ENCODE peak calls at places on chromosomes 13 and 19, in ten cellular contexts. L is A549, H is WTC11, M is GM12878, I is endothelial cell of umbilical vein, N is HCT116, Z is SK-N-SH, V is K562, E is H1, J is HepG2. S is an unnamed sample.

GRCh38 chr19:925912-926594 is at the start of gene ARID3A:
- DNase-seq in L (peak), H (no peak), M (no peak), I (no peak), N (no peak), Z (peak), V (no peak), E (no peak), J (no peak), S (peak)

GRCh38 chr19:7722231-7722651 is 9.7 kb downstream of the CLEC4G start:
- DNase-seq in L (no peak), H (no peak), M (peak), I (no peak), N (no peak), Z (no peak), V (no peak), E (no peak), J (no peak), S (no peak)

GRCh38 chr19:531753-532571 is at the start of gene CDC34:
- DNase-seq in L (no peak), H (no peak), M (no peak), I (peak), N (no peak), Z (peak), V (peak), E (no peak), J (no peak), S (peak)

GRCh38 chr19:35908977-35909683 is 1.0 kb upstream of the TYROBP start:
- DNase-seq in L (no peak), H (no peak), M (no peak), I (no peak), N (no peak), Z (no peak), V (no peak), E (no peak), J (no peak), S (peak)

GRCh38 chr13:49315036-49315565 is 67.4 kb downstream of the CDADC1 start:
- DNase-seq in L (no peak), H (no peak), M (no peak), I (no peak), N (no peak), Z (no peak), V (no peak), E (no peak), J (no peak), S (no peak)

GRCh38 chr13:33003458-33004019 is 12.7 kb upstream of the KL start:
- DNase-seq in L (no peak), H (no peak), M (no peak), I (no peak), N (no peak), Z (no peak), V (no peak), E (no peak), J (no peak), S (no peak)

GRCh38 chr13:31629085-31629785 is 110.1 kb upstream of the RXFP2 start:
- DNase-seq in L (no peak), H (no peak), M (no peak), I (peak), N (no peak), Z (no peak), V (no peak), E (no peak), J (no peak), S (peak)

GRCh38 chr13:30714629-30715028 is 20.7 kb upstream of the ALOX5AP start:
- DNase-seq in L (no peak), H (no peak), M (no peak), I (no peak), N (no peak), Z (no peak), V (no peak), E (no peak), J (no peak), S (no peak)

GRCh38 chr13:54949735-54950134 is 1921.1 kb downstream of the OLFM4 start:
- DNase-seq in L (no peak), H (no peak), M (no peak), I (no peak), N (no peak), Z (no peak), V (no peak), E (no peak), J (no peak), S (no peak)

GRCh38 chr13:19864018-19864338 is 529 bp upstream of the ZMYM5 start:
- DNase-seq in L (no peak), H (peak), M (no peak), I (peak), N (no peak), Z (peak), V (peak), E (no peak), J (no peak), S (peak)

GRCh38 chr19:11286312-11286974 is 9.5 kb upstream of the TSPAN16 start:
- DNase-seq in L (no peak), H (no peak), M (no peak), I (peak), N (no peak), Z (no peak), V (no peak), E (no peak), J (no peak), S (peak)

GRCh38 chr19:39816287-39817048 is 17.5 kb downstream of the DYRK1B start:
- DNase-seq in L (no peak), H (no peak), M (no peak), I (no peak), N (no peak), Z (no peak), V (no peak), E (no peak), J (no peak), S (no peak)

GRCh38 chr19:3899531-3900294 is 19.2 kb downstream of the ATCAY start:
- DNase-seq in L (no peak), H (no peak), M (no peak), I (no peak), N (no peak), Z (no peak), V (no peak), E (no peak), J (no peak), S (no peak)

GRCh38 chr19:58474291-58474996 is 1.7 kb upstream of the ZNF446 start:
- DNase-seq in L (no peak), H (no peak), M (no peak), I (no peak), N (no peak), Z (peak), V (no peak), E (no peak), J (no peak), S (no peak)

GRCh38 chr13:113044431-113045114 is 61.0 kb upstream of the F7 start:
- DNase-seq in L (no peak), H (no peak), M (no peak), I (no peak), N (no peak), Z (no peak), V (no peak), E (no peak), J (no peak), S (no peak)

GRCh38 chr13:80428344-80429096 is 87.6 kb upstream of the SPRY2 start:
- DNase-seq in L (no peak), H (no peak), M (no peak), I (no peak), N (no peak), Z (no peak), V (no peak), E (no peak), J (no peak), S (peak)

GRCh38 chr19:34474233-34474989 is 7.1 kb upstream of the WTIP start:
- DNase-seq in L (no peak), H (no peak), M (no peak), I (no peak), N (no peak), Z (no peak), V (no peak), E (no peak), J (no peak), S (no peak)

GRCh38 chr13:106619688-106620555 is 52.0 kb upstream of the ARGLU1 start:
- DNase-seq in L (peak), H (peak), M (peak), I (peak), N (peak), Z (peak), V (peak), E (peak), J (peak), S (peak)

GRCh38 chr13:37656247-37656940 is 57.8 kb upstream of the POSTN start:
- DNase-seq in L (peak), H (no peak), M (no peak), I (peak), N (no peak), Z (no peak), V (no peak), E (no peak), J (no peak), S (no peak)

GRCh38 chr19:35648017-35648961 is at the start of gene COX6B1:
- DNase-seq in L (peak), H (peak), M (peak), I (peak), N (peak), Z (peak), V (peak), E (peak), J (peak), S (peak)

GRCh38 chr13:26017196-26017921 is 34.5 kb downstream of the SHISA2 start:
- DNase-seq in L (no peak), H (no peak), M (no peak), I (no peak), N (no peak), Z (no peak), V (no peak), E (no peak), J (no peak), S (no peak)
- TF ChIP-seq MAX in L (no peak), H (no peak), M (no peak), I (no peak), N (no peak), Z (no peak), V (no peak), E (no peak), J (no peak), S (no peak)

GRCh38 chr13:40313269-40314200 is 352.9 kb downstream of the FOXO1 start:
- DNase-seq in L (no peak), H (no peak), M (no peak), I (peak), N (no peak), Z (no peak), V (no peak), E (no peak), J (peak), S (no peak)
- TF ChIP-seq MAX in L (no peak), H (no peak), M (no peak), I (peak), N (no peak), Z (no peak), V (no peak), E (no peak), J (no peak), S (no peak)

GRCh38 chr19:47540748-47541147 is 25.9 kb upstream of the NAPA start:
- DNase-seq in L (peak), H (peak), M (no peak), I (no peak), N (no peak), Z (no peak), V (no peak), E (no peak), J (peak), S (no peak)

GRCh38 chr19:47544075-47544474 is 28.9 kb downstream of the ZNF541 start:
- DNase-seq in L (no peak), H (no peak), M (no peak), I (no peak), N (no peak), Z (no peak), V (no peak), E (no peak), J (no peak), S (no peak)

GRCh38 chr19:47539747-47540311 is 25.0 kb upstream of the NAPA start:
- DNase-seq in L (no peak), H (no peak), M (no peak), I (no peak), N (no peak), Z (peak), V (no peak), E (no peak), J (no peak), S (no peak)

GRCh38 chr19:47541507-47541906 is 26.6 kb upstream of the NAPA start:
- DNase-seq in L (no peak), H (no peak), M (peak), I (no peak), N (no peak), Z (no peak), V (no peak), E (no peak), J (no peak), S (peak)

DNA sequence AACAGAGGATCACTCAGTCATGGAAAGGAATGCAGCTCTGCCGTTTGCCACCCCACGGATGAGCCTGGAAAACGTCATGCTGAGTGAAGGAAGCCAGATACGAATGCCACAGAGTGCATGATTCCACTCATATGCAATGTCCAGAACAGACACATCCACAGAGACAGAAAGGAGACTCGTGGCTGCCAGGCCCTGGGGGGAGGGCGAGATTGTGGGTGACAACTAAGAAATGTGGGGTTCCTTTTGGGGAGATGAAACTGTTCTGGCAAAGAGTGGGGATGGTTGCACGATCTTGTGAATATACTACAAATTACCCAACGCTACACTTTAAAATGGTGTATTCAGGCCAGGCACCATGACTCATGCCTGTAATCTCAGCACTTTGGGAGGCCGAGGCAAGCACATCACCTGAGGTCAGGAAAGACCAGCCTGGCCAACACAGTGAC is 27.2 kb upstream of the NAPA start:
- DNase-seq in L (no peak), H (no peak), M (no peak), I (no peak), N (no peak), Z (peak), V (no peak), E (no peak), J (no peak), S (no peak)
- TF ChIP-seq MAX in L (no peak), H (no peak), M (no peak), I (no peak), N (no peak), Z (peak), V (no peak), E (no peak), J (no peak), S (no peak)

GRCh38 chr13:71785361-71785760 is 81.6 kb downstream of the DACH1 start:
- DNase-seq in L (no peak), H (no peak), M (no peak), I (no peak), N (no peak), Z (no peak), V (no peak), E (no peak), J (no peak), S (no peak)

GRCh38 chr13:71786815-71787214 is 80.2 kb downstream of the DACH1 start:
- DNase-seq in L (no peak), H (no peak), M (no peak), I (no peak), N (no peak), Z (no peak), V (no peak), E (no peak), J (no peak), S (no peak)

GRCh38 chr13:71787461-71787860 is 79.5 kb downstream of the DACH1 start:
- DNase-seq in L (no peak), H (no peak), M (no peak), I (no peak), N (no peak), Z (no peak), V (no peak), E (no peak), J (no peak), S (no peak)

DNA sequence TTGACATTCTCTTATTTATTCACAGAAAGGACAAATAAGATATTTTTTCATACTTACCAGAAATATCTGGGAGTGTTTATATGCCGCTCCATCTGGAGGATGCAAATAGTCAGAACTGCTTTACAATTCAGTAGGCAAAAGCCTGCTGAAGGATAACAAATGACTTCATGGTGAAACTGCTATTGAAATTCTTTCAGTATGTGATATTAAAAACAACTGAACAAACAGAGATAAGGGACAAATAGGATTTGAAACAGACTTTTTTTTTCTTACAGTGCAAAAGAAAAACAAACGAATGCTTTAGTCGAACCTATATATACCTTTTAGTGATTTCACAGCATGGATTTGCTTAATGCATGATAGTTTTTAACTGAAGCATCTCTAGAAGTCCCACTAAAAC is 77.1 kb downstream of the DACH1 start:
- DNase-seq in L (no peak), H (no peak), M (no peak), I (peak), N (no peak), Z (no peak), V (no peak), E (no peak), J (no peak), S (no peak)
- TF ChIP-seq MAX in L (no peak), H (no peak), M (no peak), I (no peak), N (no peak), Z (no peak), V (no peak), E (no peak), J (no peak), S (no peak)

DNA sequence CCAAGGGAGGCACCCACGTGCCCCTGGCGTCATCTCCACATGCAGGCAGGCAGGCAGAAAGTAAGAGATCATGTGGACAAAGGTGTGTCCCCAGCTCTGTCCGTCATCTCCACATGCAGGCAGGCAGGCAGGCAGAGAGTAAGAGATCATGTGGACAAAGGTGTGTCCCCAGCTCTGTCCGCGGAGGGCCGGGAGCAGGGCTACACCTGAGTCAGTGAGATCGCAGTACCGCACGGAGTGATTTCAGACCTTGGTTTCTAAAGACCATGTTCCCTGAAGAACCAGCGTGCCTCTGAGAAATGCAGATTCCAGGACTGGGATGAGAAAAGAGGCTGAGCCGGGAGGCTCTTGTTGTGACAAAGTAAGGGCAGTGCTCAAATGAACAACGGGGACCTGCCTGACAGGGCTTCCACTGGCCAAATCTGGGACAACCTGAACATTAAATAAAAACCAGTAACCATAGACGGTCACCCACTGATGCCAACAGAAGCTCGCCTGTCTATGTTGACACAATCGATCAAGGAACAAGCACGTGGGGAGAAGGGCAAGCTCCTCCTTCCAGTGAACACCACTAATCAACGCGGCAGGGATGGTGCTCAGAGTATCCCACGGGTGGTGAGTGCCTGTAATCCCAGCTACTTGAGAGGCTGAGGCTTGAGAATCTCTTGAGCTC is 22.4 kb downstream of the CAPS start:
- DNase-seq in L (no peak), H (no peak), M (no peak), I (no peak), N (no peak), Z (no peak), V (no peak), E (no peak), J (no peak), S (no peak)
- TF ChIP-seq MAX in L (no peak), H (no peak), M (no peak), I (no peak), N (no peak), Z (no peak), V (no peak), E (no peak), J (no peak), S (no peak)

GRCh38 chr19:43624933-43625332 is 5.5 kb upstream of the ZNF428 start:
- DNase-seq in L (no peak), H (peak), M (no peak), I (no peak), N (peak), Z (no peak), V (peak), E (no peak), J (no peak), S (peak)
- TF ChIP-seq MAX in L (no peak), H (no peak), M (no peak), I (no peak), N (no peak), Z (no peak), V (peak), E (peak), J (no peak), S (no peak)

GRCh38 chr13:102273111-102273510 is 128.7 kb downstream of the FGF14 start:
- DNase-seq in L (no peak), H (no peak), M (no peak), I (no peak), N (no peak), Z (no peak), V (no peak), E (no peak), J (no peak), S (no peak)

GRCh38 chr13:102277286-102277685 is 124.6 kb downstream of the FGF14 start:
- DNase-seq in L (no peak), H (no peak), M (no peak), I (no peak), N (no peak), Z (no peak), V (no peak), E (no peak), J (no peak), S (no peak)

GRCh38 chr13:102280366-102280765 is 121.5 kb downstream of the FGF14 start:
- DNase-seq in L (no peak), H (no peak), M (no peak), I (no peak), N (no peak), Z (no peak), V (no peak), E (no peak), J (no peak), S (no peak)

GRCh38 chr13:102276479-102276878 is 125.4 kb downstream of the FGF14 start:
- DNase-seq in L (no peak), H (no peak), M (no peak), I (no peak), N (no peak), Z (no peak), V (no peak), E (no peak), J (no peak), S (no peak)
- TF ChIP-seq MAX in L (no peak), H (no peak), M (no peak), I (no peak), N (no peak), Z (no peak), V (no peak), E (no peak), J (no peak), S (no peak)

S was measured in NB4.